ENCODE peak calls at places on chromosomes 6 and 20, in four cellular contexts. T, K, B and I are unnamed samples.

GRCh38 chr6:158810149-158811095 is 8.7 kb downstream of the EZR start:
- DNase-seq in T (no peak), K (no peak), B (no peak), I (no peak)

GRCh38 chr6:134477991-134478635 is 160.2 kb upstream of the SGK1 start:
- DNase-seq in T (no peak), K (no peak), B (no peak), I (no peak)

GRCh38 chr6:147000545-147001488 is 203.4 kb upstream of the STXBP5 start:
- DNase-seq in T (no peak), K (no peak), B (no peak), I (no peak)

GRCh38 chr6:105458552-105458951 is 55.7 kb upstream of the PREP start:
- DNase-seq in T (no peak), K (no peak), B (no peak), I (no peak)

GRCh38 chr6:37257634-37258404 is at the start of the genes TBC1D22B and TMEM217:
- DNase-seq in T (peak; percentile 96), K (peak; percentile 94), B (peak; percentile 98), I (peak; percentile 96)

GRCh38 chr20:24587384-24588046 is 118.1 kb downstream of the SYNDIG1 start:
- DNase-seq in T (no peak), K (no peak), B (no peak), I (no peak)

GRCh38 chr6:114747995-114748625 is 405.3 kb upstream of the HS3ST5 start:
- DNase-seq in T (peak; percentile 10), K (peak; percentile 58), B (peak; percentile 55), I (no peak)

GRCh38 chr6:66526061-66526460 is 819.0 kb upstream of the EYS start:
- DNase-seq in T (no peak), K (no peak), B (no peak), I (no peak)

GRCh38 chr20:4508773-4509172 is 212.9 kb upstream of the PRND start:
- DNase-seq in T (no peak), K (no peak), B (no peak), I (no peak)

GRCh38 chr20:289693-290080 is 863 bp downstream of the C20orf96 start:
- DNase-seq in T (no peak), K (no peak), B (no peak), I (no peak)

DNA sequence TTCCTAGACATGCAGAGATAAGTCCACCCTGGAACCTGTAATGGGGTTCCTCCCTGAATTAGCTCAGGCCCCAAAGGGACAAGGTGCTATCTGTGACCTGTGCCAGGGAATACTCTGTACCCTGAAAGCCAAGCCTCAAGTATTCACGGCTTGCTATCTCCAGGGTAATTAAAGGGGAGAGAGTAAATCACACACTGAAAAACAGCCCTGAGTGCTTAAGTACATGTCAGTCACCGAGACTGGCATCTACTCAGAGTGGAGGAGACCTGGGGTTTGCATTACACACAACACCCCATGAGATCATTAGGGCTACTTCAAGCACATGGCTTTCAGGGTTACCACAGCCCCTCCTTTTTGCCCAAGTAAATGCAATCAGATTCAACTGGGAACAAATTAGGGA is 188.1 kb downstream of the CD83 start:
- DNase-seq in T (no peak), K (no peak), B (no peak), I (no peak)
- H3K9me3 ChIP-seq in T (no peaks in the 10 kb centered on the region), K (no peaks in the 10 kb centered on the region), B (no peaks in the 10 kb centered on the region), I (no peaks in the 10 kb centered on the region)

DNA sequence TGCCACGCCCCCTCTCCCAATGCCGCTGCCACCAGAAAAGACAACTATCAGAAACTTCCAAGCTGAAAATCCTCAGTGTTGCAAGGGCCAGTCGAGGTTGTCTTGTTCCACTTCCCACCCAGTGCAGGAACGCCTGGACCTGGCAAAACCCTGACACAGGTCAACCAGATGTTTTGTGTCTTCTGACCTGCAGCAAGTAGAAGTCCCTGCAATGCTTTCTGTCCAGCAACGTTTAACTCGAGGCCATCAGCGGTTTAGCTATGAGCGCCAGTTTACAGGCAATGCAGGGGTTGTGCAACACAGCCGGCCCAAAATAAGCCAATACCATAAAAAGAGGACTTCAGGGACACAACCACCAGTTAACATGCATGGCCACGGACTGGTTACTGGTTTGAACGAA is 80.3 kb upstream of the QKI start:
- DNase-seq in T (no peak), K (no peak), B (no peak), I (peak; percentile 62)
- H3K4me1 ChIP-seq in T (no peaks in the 10 kb centered on the region), K (no peaks in the 10 kb centered on the region), B (no peaks in the 10 kb centered on the region), I (no peaks in the 10 kb centered on the region)

GRCh38 chr20:46712056-46712636 is 2.7 kb downstream of the SLC2A10 start:
- DNase-seq in T (no peak), K (no peak), B (no peak), I (no peak)
- H3K9me3 ChIP-seq in T (no peaks in the 10 kb centered on the region), K (no peaks in the 10 kb centered on the region), B (no peaks in the 10 kb centered on the region), I (no peaks in the 10 kb centered on the region)

GRCh38 chr20:60052322-60052721 is 94.1 kb downstream of the CDH26 start:
- DNase-seq in T (no peak), K (no peak), B (peak; percentile 21), I (no peak)
- H3K4me1 ChIP-seq in T (no peaks in the 10 kb centered on the region), K (no peaks in the 10 kb centered on the region), B (peaks cover 9% of the 10 kb centered on the region), I (no peaks in the 10 kb centered on the region)

GRCh38 chr6:112017169-112017568 is 36.7 kb upstream of the CCN6 start:
- DNase-seq in T (no peak), K (no peak), B (no peak), I (no peak)

GRCh38 chr6:112015725-112016124 is 38.2 kb upstream of the CCN6 start:
- DNase-seq in T (no peak), K (no peak), B (no peak), I (no peak)

GRCh38 chr6:112016335-112016734 is 37.6 kb upstream of the CCN6 start:
- DNase-seq in T (no peak), K (no peak), B (no peak), I (peak; percentile 35)

GRCh38 chr6:112013051-112013450 is 40.9 kb upstream of the CCN6 start:
- DNase-seq in T (no peak), K (no peak), B (no peak), I (no peak)

GRCh38 chr6:112014483-112014882 is 39.4 kb upstream of the CCN6 start:
- DNase-seq in T (no peak), K (no peak), B (no peak), I (no peak)
- H3K9me3 ChIP-seq in T (no peaks in the 10 kb centered on the region), K (no peaks in the 10 kb centered on the region), B (no peaks in the 10 kb centered on the region), I (no peaks in the 10 kb centered on the region)

GRCh38 chr6:46592046-46592445 is 60.6 kb downstream of the CYP39A1 start:
- DNase-seq in T (no peak), K (no peak), B (no peak), I (no peak)

GRCh38 chr6:46586896-46587295 is 65.7 kb downstream of the CYP39A1 start:
- DNase-seq in T (no peak), K (no peak), B (no peak), I (no peak)

DNA sequence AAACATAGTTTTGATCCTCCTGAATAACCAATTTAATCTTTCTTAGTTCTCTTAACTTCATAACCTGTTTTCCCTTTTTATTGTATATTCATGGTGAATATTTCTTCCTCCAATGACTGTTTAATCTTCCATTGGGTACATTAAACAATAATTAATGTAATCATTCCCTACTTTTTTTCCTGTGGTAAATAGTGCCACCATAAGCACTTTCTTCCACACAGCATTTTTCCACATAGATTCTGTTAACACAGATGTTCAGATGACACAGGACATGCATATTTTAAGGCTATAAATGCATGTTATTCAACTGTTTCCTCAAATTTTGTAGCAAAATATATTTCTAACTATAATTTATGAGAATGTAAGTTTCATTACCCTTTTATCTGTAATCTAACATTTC is 61.9 kb downstream of the CYP39A1 start:
- DNase-seq in T (no peak), K (no peak), B (no peak), I (no peak)
- H3K4me1 ChIP-seq in T (peaks cover 1% of the 10 kb centered on the region), K (no peaks in the 10 kb centered on the region), B (no peaks in the 10 kb centered on the region), I (peaks cover 15% of the 10 kb centered on the region)

GRCh38 chr20:51299413-51299812 is 243.1 kb downstream of the NFATC2 start:
- DNase-seq in T (no peak), K (no peak), B (no peak), I (no peak)
- H3K9me3 ChIP-seq in T (peaks cover 3% of the 10 kb centered on the region), K (no peaks in the 10 kb centered on the region), B (no peaks in the 10 kb centered on the region), I (peaks cover 7% of the 10 kb centered on the region)

DNA sequence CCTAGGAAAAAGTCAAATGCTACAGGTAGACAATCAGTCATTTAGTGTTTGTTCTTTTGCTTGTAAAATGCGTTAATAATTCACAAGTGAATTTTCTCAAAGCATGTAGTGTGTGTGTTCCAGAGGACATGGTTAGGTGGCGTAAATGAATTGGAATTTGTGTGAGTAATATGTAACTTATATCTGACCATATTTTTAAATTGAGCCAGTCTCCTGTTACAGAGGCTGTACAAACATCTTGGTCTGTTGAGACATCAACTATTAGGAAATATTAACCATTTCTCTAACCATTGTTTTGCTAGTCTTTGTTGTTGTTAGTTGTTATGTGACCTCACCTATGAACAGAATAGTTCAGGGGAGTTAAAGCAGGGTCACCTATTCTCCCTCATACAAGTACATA is 22.7 kb downstream of the MCM8 start:
- DNase-seq in T (no peak), K (no peak), B (no peak), I (no peak)
- H3K4me1 ChIP-seq in T (no peaks in the 10 kb centered on the region), K (no peaks in the 10 kb centered on the region), B (peaks cover 12% of the 10 kb centered on the region), I (no peaks in the 10 kb centered on the region)